ENCODE peak calls at places on chromosomes 4 and X, in eight cellular contexts. One of them, this sample, is unnamed.

GRCh38 chr4:126702747-126703146 is 930.0 kb upstream of the INTU start:
- DNase-seq in stomach: no peak
- DNase-seq in IMR-90: no peak
- DNase-seq in fibroblast of lung: no peak
- DNase-seq in breast epithelium: no peak
- DNase-seq in GM12865: no peak
- DNase-seq in ascending aorta: no peak
- DNase-seq in epithelial cell of esophagus: no peak
- DNase-seq in this sample: no peak

GRCh38 chrX:153628129-153628528 is 18.9 kb upstream of the DUSP9 start:
- DNase-seq in stomach: no peak
- DNase-seq in IMR-90: no peak
- DNase-seq in breast epithelium: no peak
- DNase-seq in ascending aorta: no peak
- DNase-seq in epithelial cell of esophagus: no peak
- DNase-seq in fibroblast of lung: no peak
- DNase-seq in GM12865: no peak
- DNase-seq in this sample: no peak

GRCh38 chr4:166324321-166324720 is 451.3 kb downstream of the TLL1 start:
- DNase-seq in fibroblast of lung: peak; percentile 6
- DNase-seq in GM12865: peak; percentile 53
- DNase-seq in ascending aorta: no peak
- DNase-seq in epithelial cell of esophagus: peak; percentile 61
- DNase-seq in stomach: no peak
- DNase-seq in IMR-90: no peak
- DNase-seq in breast epithelium: no peak
- DNase-seq in this sample: peak; percentile 50

GRCh38 chr4:97317691-97318090 is 825.6 kb downstream of the STPG2 start:
- DNase-seq in epithelial cell of esophagus: no peak
- DNase-seq in fibroblast of lung: no peak
- DNase-seq in GM12865: no peak
- DNase-seq in ascending aorta: no peak
- DNase-seq in stomach: no peak
- DNase-seq in breast epithelium: no peak
- DNase-seq in IMR-90: no peak
- DNase-seq in this sample: no peak

GRCh38 chr4:31237242-31237641 is 517.1 kb downstream of the PCDH7 start:
- DNase-seq in ascending aorta: no peak
- DNase-seq in fibroblast of lung: peak; percentile 10
- DNase-seq in breast epithelium: no peak
- DNase-seq in epithelial cell of esophagus: peak; percentile 40
- DNase-seq in stomach: no peak
- DNase-seq in IMR-90: no peak
- DNase-seq in GM12865: no peak
- DNase-seq in this sample: no peak

GRCh38 chr4:107801766-107802211 is 22.9 kb upstream of the SGMS2 start:
- DNase-seq in epithelial cell of esophagus: peak; percentile 88
- DNase-seq in stomach: no peak
- DNase-seq in ascending aorta: no peak
- DNase-seq in GM12865: no peak
- DNase-seq in breast epithelium: no peak
- DNase-seq in fibroblast of lung: peak; percentile 29
- DNase-seq in IMR-90: peak; percentile 27
- DNase-seq in this sample: no peak

GRCh38 chr4:2364654-2365053 is 53.8 kb downstream of the ZFYVE28 start:
- DNase-seq in GM12865: no peak
- DNase-seq in ascending aorta: no peak
- DNase-seq in epithelial cell of esophagus: peak; percentile 39
- DNase-seq in IMR-90: no peak
- DNase-seq in stomach: peak; percentile 34
- DNase-seq in fibroblast of lung: peak; percentile 51
- DNase-seq in breast epithelium: peak; percentile 51
- DNase-seq in this sample: no peak

GRCh38 chr4:74503580-74503979 is 58.6 kb downstream of the AREG start:
- DNase-seq in breast epithelium: no peak
- DNase-seq in ascending aorta: no peak
- DNase-seq in IMR-90: peak; percentile 88
- DNase-seq in GM12865: no peak
- DNase-seq in stomach: no peak
- DNase-seq in fibroblast of lung: peak; percentile 47
- DNase-seq in epithelial cell of esophagus: peak; percentile 76
- DNase-seq in this sample: no peak

GRCh38 chrX:103756736-103757135 is 19.9 kb upstream of the PLP1 start:
- DNase-seq in IMR-90: no peak
- DNase-seq in GM12865: no peak
- DNase-seq in breast epithelium: no peak
- DNase-seq in epithelial cell of esophagus: no peak
- DNase-seq in ascending aorta: no peak
- DNase-seq in fibroblast of lung: no peak
- DNase-seq in stomach: no peak
- DNase-seq in this sample: no peak

GRCh38 chr4:3879681-3880594 is 113.8 kb downstream of the ADRA2C start:
- DNase-seq in epithelial cell of esophagus: no peak
- DNase-seq in GM12865: no peak
- DNase-seq in ascending aorta: no peak
- DNase-seq in IMR-90: no peak
- DNase-seq in fibroblast of lung: no peak
- DNase-seq in breast epithelium: no peak
- DNase-seq in stomach: peak; percentile 26
- DNase-seq in this sample: no peak

GRCh38 chrX:155216940-155217450 is 735 bp downstream of the VBP1 start:
- DNase-seq in epithelial cell of esophagus: no peak
- DNase-seq in GM12865: peak; percentile 23
- DNase-seq in breast epithelium: no peak
- DNase-seq in IMR-90: peak; percentile 4
- DNase-seq in ascending aorta: no peak
- DNase-seq in stomach: no peak
- DNase-seq in fibroblast of lung: no peak
- DNase-seq in this sample: no peak

GRCh38 chr4:137705171-137705783 is 173.0 kb upstream of the PCDH18 start:
- DNase-seq in ascending aorta: no peak
- DNase-seq in epithelial cell of esophagus: peak; percentile 13
- DNase-seq in IMR-90: peak; percentile 97
- DNase-seq in fibroblast of lung: peak; percentile 98
- DNase-seq in stomach: no peak
- DNase-seq in GM12865: no peak
- DNase-seq in breast epithelium: no peak
- DNase-seq in this sample: no peak

GRCh38 chrX:63764946-63765345 is 20.1 kb downstream of the ARHGEF9 start:
- DNase-seq in stomach: no peak
- DNase-seq in GM12865: no peak
- DNase-seq in breast epithelium: no peak
- DNase-seq in IMR-90: peak; percentile 34
- DNase-seq in ascending aorta: no peak
- DNase-seq in fibroblast of lung: peak; percentile 15
- DNase-seq in epithelial cell of esophagus: peak; percentile 59
- DNase-seq in this sample: no peak

GRCh38 chr4:158856852-158857251 is 88.0 kb downstream of the FNIP2 start:
- DNase-seq in epithelial cell of esophagus: peak; percentile 64
- DNase-seq in ascending aorta: no peak
- DNase-seq in breast epithelium: no peak
- DNase-seq in IMR-90: peak; percentile 68
- DNase-seq in GM12865: peak; percentile 68
- DNase-seq in fibroblast of lung: peak; percentile 77
- DNase-seq in stomach: no peak
- DNase-seq in this sample: no peak

GRCh38 chr4:531721-532565 is 32.9 kb downstream of the PIGG start:
- DNase-seq in stomach: no peak
- DNase-seq in epithelial cell of esophagus: no peak
- DNase-seq in breast epithelium: no peak
- DNase-seq in fibroblast of lung: no peak
- DNase-seq in IMR-90: no peak
- DNase-seq in GM12865: no peak
- DNase-seq in ascending aorta: no peak
- DNase-seq in this sample: no peak

GRCh38 chr4:125765936-125766335 is 451.2 kb downstream of the FAT4 start:
- DNase-seq in breast epithelium: no peak
- DNase-seq in fibroblast of lung: peak; percentile 33
- DNase-seq in ascending aorta: no peak
- DNase-seq in IMR-90: peak; percentile 61
- DNase-seq in stomach: no peak
- DNase-seq in GM12865: no peak
- DNase-seq in epithelial cell of esophagus: peak; percentile 33
- DNase-seq in this sample: no peak

GRCh38 chr4:56630876-56631666 is 50.0 kb downstream of the HOPX start:
- DNase-seq in stomach: no peak
- DNase-seq in fibroblast of lung: peak; percentile 81
- DNase-seq in ascending aorta: no peak
- DNase-seq in breast epithelium: no peak
- DNase-seq in IMR-90: peak; percentile 51
- DNase-seq in GM12865: no peak
- DNase-seq in epithelial cell of esophagus: no peak
- DNase-seq in this sample: no peak

GRCh38 chr4:96037705-96038104 is 197.8 kb downstream of the PDHA2 start:
- DNase-seq in fibroblast of lung: no peak
- DNase-seq in stomach: no peak
- DNase-seq in ascending aorta: no peak
- DNase-seq in epithelial cell of esophagus: no peak
- DNase-seq in IMR-90: no peak
- DNase-seq in breast epithelium: no peak
- DNase-seq in GM12865: no peak
- DNase-seq in this sample: no peak

GRCh38 chr4:3310301-3311094 is 17.7 kb downstream of the RGS12 start:
- DNase-seq in epithelial cell of esophagus: no peak
- DNase-seq in breast epithelium: no peak
- DNase-seq in ascending aorta: no peak
- DNase-seq in IMR-90: no peak
- DNase-seq in stomach: peak; percentile 24
- DNase-seq in GM12865: no peak
- DNase-seq in fibroblast of lung: no peak
- DNase-seq in this sample: no peak

GRCh38 chr4:104747635-104748034 is 252.9 kb upstream of the CXXC4 start:
- DNase-seq in breast epithelium: no peak
- DNase-seq in epithelial cell of esophagus: peak; percentile 36
- DNase-seq in ascending aorta: no peak
- DNase-seq in GM12865: no peak
- DNase-seq in IMR-90: no peak
- DNase-seq in fibroblast of lung: peak; percentile 17
- DNase-seq in stomach: no peak
- DNase-seq in this sample: no peak

DNA sequence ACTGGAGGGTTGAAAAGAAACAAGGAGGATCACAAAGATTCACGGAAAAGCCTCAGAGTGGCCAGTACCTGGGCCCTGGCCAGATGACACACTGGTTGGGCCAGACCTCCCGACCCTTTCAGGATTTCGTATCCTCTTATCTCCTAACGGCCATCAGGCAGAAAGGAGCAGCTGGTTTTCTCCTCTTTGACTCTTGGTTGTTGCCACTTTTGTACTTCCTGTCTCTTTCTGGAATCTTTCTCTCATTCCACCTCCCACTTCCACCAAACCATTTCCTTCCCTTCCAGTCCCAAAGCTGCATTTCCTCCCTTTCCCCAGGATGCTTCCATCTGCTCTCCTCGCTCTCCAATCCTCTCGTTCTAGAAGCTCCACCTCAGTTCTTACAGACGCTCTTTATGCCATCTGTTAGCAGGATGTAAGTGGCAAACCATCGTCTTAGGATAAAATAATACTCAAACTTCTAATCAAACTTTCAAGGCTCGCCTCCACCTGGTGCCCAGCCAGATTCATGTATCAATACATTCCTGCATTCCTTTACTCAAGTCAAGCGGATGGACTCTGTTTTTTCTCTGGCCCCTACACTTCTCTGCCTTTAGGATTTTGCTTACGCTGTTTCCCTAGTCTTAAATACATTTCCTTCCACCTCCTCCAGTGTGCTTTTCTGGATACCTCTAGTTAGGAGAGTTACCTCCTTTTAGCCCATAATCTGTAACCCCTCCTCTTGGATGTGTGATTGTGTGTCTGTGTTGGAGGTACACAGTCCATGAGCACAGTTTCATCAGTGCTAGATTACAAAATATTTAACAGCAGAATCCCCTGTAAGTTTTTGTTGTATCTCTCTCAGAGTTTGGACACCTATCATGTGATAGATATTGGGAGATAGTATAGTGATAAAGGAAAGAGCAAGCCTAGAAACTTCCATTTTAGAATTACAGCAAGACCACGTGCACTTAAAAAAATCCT is 70.4 kb downstream of the LDB2 start:
- DNase-seq in epithelial cell of esophagus: no peak
- DNase-seq in fibroblast of lung: no peak
- DNase-seq in stomach: no peak
- DNase-seq in breast epithelium: no peak
- DNase-seq in ascending aorta: no peak
- DNase-seq in GM12865: no peak
- DNase-seq in IMR-90: peak; percentile 4
- DNase-seq in this sample: no peak
- TF ChIP-seq CTCF in epithelial cell of esophagus: no peak
- TF ChIP-seq CTCF in fibroblast of lung: no peak
- TF ChIP-seq CTCF in stomach: no peak
- TF ChIP-seq CTCF in breast epithelium: no peak
- TF ChIP-seq CTCF in ascending aorta: no peak
- TF ChIP-seq CTCF in GM12865: no peak
- TF ChIP-seq CTCF in IMR-90: no peak
- TF ChIP-seq CTCF in this sample: no peak

GRCh38 chr4:129043523-129043922 is 49.8 kb downstream of the SCLT1 start:
- DNase-seq in stomach: no peak
- DNase-seq in breast epithelium: no peak
- DNase-seq in IMR-90: peak; percentile 9
- DNase-seq in fibroblast of lung: peak; percentile 55
- DNase-seq in GM12865: no peak
- DNase-seq in ascending aorta: no peak
- DNase-seq in epithelial cell of esophagus: peak; percentile 16
- DNase-seq in this sample: no peak
- TF ChIP-seq CTCF in stomach: no peak
- TF ChIP-seq CTCF in breast epithelium: no peak
- TF ChIP-seq CTCF in IMR-90: peak; percentile 38
- TF ChIP-seq CTCF in fibroblast of lung: no peak
- TF ChIP-seq CTCF in GM12865: no peak
- TF ChIP-seq CTCF in ascending aorta: no peak
- TF ChIP-seq CTCF in epithelial cell of esophagus: peak; percentile 30
- TF ChIP-seq CTCF in this sample: no peak

GRCh38 chr4:46931981-46932380 is 22.9 kb upstream of the COX7B2 start:
- DNase-seq in breast epithelium: no peak
- DNase-seq in epithelial cell of esophagus: peak; percentile 39
- DNase-seq in stomach: no peak
- DNase-seq in fibroblast of lung: peak; percentile 76
- DNase-seq in IMR-90: peak; percentile 70
- DNase-seq in GM12865: peak; percentile 50
- DNase-seq in ascending aorta: no peak
- DNase-seq in this sample: peak; percentile 30
- TF ChIP-seq CTCF in breast epithelium: no peak
- TF ChIP-seq CTCF in epithelial cell of esophagus: peak; percentile 54
- TF ChIP-seq CTCF in stomach: no peak
- TF ChIP-seq CTCF in fibroblast of lung: peak; percentile 65
- TF ChIP-seq CTCF in IMR-90: peak; percentile 81
- TF ChIP-seq CTCF in GM12865: peak; percentile 64
- TF ChIP-seq CTCF in ascending aorta: peak; percentile 29
- TF ChIP-seq CTCF in this sample: no peak

DNA sequence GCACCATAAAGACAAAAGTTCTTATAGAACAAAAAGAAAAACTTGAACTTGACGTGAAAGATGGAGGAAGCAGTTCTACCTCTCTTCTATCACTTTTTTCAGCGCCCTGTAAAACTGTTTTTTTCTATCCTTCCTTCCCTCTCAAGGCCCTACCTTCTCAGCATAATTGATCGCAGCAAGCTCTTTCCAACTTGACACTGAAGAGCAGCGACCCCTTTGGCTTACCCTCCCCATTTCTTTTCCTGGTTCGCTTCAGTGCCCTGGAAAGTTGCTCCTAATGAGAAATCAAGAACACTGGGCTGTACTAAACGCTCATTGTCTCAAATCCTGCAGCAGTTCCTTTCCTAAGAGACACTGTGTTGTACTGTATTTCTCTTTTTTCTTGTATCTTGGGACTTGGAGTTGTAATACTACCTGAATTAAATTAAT is 150.6 kb upstream of the SLC4A4 start:
- DNase-seq in epithelial cell of esophagus: no peak
- DNase-seq in IMR-90: no peak
- DNase-seq in ascending aorta: no peak
- DNase-seq in fibroblast of lung: peak; percentile 39
- DNase-seq in breast epithelium: no peak
- DNase-seq in GM12865: no peak
- DNase-seq in stomach: no peak
- DNase-seq in this sample: no peak
- TF ChIP-seq CTCF in epithelial cell of esophagus: no peak
- TF ChIP-seq CTCF in IMR-90: no peak
- TF ChIP-seq CTCF in ascending aorta: no peak
- TF ChIP-seq CTCF in fibroblast of lung: no peak
- TF ChIP-seq CTCF in breast epithelium: no peak
- TF ChIP-seq CTCF in GM12865: no peak
- TF ChIP-seq CTCF in stomach: no peak
- TF ChIP-seq CTCF in this sample: no peak

This sample was measured in Calu3.